ENCODE peak calls at places on chromosomes 7 and 10, in five cellular contexts. T is spleen, C is left lung, D is choroid plexus epithelial cell, O is hepatocyte. U is an unnamed sample.

GRCh38 chr7:70069977-70070376 is 471.7 kb downstream of the AUTS2 start:
- DNase-seq in T (no peak), C (no peak), D (no peak), O (no peak), U (no peak)

GRCh38 chr7:7274782-7275181 is 92.4 kb downstream of the C1GALT1 start:
- DNase-seq in T (no peak), C (no peak), D (peak), O (no peak), U (no peak)

GRCh38 chr7:80517177-80517804 is 5.4 kb upstream of the GNAT3 start:
- DNase-seq in T (no peak), C (no peak), D (no peak), O (no peak), U (no peak)

GRCh38 chr10:106083572-106083971 is 1080.9 kb downstream of the SORCS1 start:
- DNase-seq in T (no peak), C (no peak), D (no peak), O (no peak), U (no peak)

GRCh38 chr7:140155428-140155827 is 21.4 kb downstream of the KDM7A start:
- DNase-seq in T (no peak), C (no peak), D (no peak), O (no peak), U (no peak)

GRCh38 chr7:116530107-116530820 is 5.4 kb downstream of the CAV1 start:
- DNase-seq in T (no peak), C (no peak), D (no peak), O (no peak), U (no peak)

GRCh38 chr7:44995555-44996493 is 4.2 kb upstream of the CCM2 start:
- DNase-seq in T (no peak), C (no peak), D (no peak), O (no peak), U (no peak)

GRCh38 chr10:119207713-119208552 is 562 bp downstream of the GRK5 start:
- DNase-seq in T (peak), C (peak), D (peak), O (peak), U (no peak)

GRCh38 chr10:11170993-11171416 is 153.3 kb downstream of the CELF2 start:
- DNase-seq in T (no peak), C (no peak), D (no peak), O (no peak), U (no peak)

GRCh38 chr10:116866987-116867595 is 17.8 kb downstream of the ENO4 start:
- DNase-seq in T (no peak), C (no peak), D (peak), O (no peak), U (no peak)

GRCh38 chr10:113000876-113001598 is 51.0 kb downstream of the TCF7L2 start:
- DNase-seq in T (no peak), C (no peak), D (no peak), O (peak), U (no peak)

GRCh38 chr7:137716061-137716460 is 130.7 kb downstream of the DGKI start:
- DNase-seq in T (no peak), C (no peak), D (no peak), O (no peak), U (no peak)

GRCh38 chr7:112157072-112157471 is 49.1 kb downstream of the DOCK4 start:
- DNase-seq in T (no peak), C (no peak), D (peak), O (no peak), U (no peak)

GRCh38 chr7:11373546-11374142 is 400.0 kb downstream of the PHF14 start:
- DNase-seq in T (no peak), C (no peak), D (peak), O (peak), U (no peak)

GRCh38 chr7:98617051-98617959 is at the start of gene NPTX2:
- DNase-seq in T (no peak), C (peak), D (no peak), O (peak), U (no peak)

GRCh38 chr10:15797346-15797745 is 63.0 kb downstream of the MINDY3 start:
- DNase-seq in T (no peak), C (no peak), D (no peak), O (no peak), U (no peak)

GRCh38 chr7:112398534-112398933 is 51.7 kb upstream of the IFRD1 start:
- DNase-seq in T (no peak), C (no peak), D (peak), O (no peak), U (no peak)

GRCh38 chr10:92847185-92847864 is 995 bp upstream of the EXOC6 start:
- DNase-seq in T (no peak), C (no peak), D (peak), O (no peak), U (no peak)

GRCh38 chr7:30888783-30889182 is 22.9 kb upstream of the AQP1 start:
- DNase-seq in T (no peak), C (peak), D (peak), O (peak), U (peak)

GRCh38 chr10:31932838-31933237 is 4.2 kb upstream of the ARHGAP12 start:
- DNase-seq in T (no peak), C (no peak), D (peak), O (no peak), U (no peak)

GRCh38 chr10:5523796-5524574 is 776 bp upstream of the CALML3 start:
- DNase-seq in T (peak), C (no peak), D (no peak), O (no peak), U (no peak)

GRCh38 chr10:13224210-13224995 is 9.8 kb downstream of the UCMA start:
- DNase-seq in T (peak), C (no peak), D (no peak), O (no peak), U (no peak)

GRCh38 chr10:68668972-68669371 is 52.1 kb upstream of the CCAR1 start:
- DNase-seq in T (no peak), C (no peak), D (no peak), O (no peak), U (no peak)

GRCh38 chr10:79335094-79335469 is 12.2 kb upstream of the PPIF start:
- DNase-seq in T (no peak), C (no peak), D (no peak), O (no peak), U (no peak)

GRCh38 chr10:12264204-12264908 is 68.4 kb downstream of the CDC123 start:
- DNase-seq in T (peak), C (peak), D (peak), O (peak), U (peak)

GRCh38 chr10:127399635-127400034 is 149.5 kb upstream of the NPS start:
- DNase-seq in T (no peak), C (no peak), D (no peak), O (no peak), U (no peak)

GRCh38 chr10:59131673-59132072 is 44.8 kb upstream of the PHYHIPL start:
- DNase-seq in T (no peak), C (no peak), D (no peak), O (no peak), U (no peak)

GRCh38 chr7:31776616-31777015 is 89.6 kb downstream of the PPP1R17 start:
- DNase-seq in T (no peak), C (no peak), D (peak), O (no peak), U (peak)

GRCh38 chr10:32055478-32056135 is 618 bp downstream of the KIF5B start:
- DNase-seq in T (peak), C (peak), D (peak), O (peak), U (no peak)

GRCh38 chr7:23852135-23852534 is 142.1 kb downstream of the STK31 start:
- DNase-seq in T (no peak), C (no peak), D (peak), O (no peak), U (no peak)

GRCh38 chr10:5413012-5413938 is 918 bp downstream of the NET1 start:
- DNase-seq in T (no peak), C (no peak), D (peak), O (peak), U (no peak)

GRCh38 chr10:58952162-58952561 is 224.3 kb upstream of the PHYHIPL start:
- DNase-seq in T (no peak), C (no peak), D (no peak), O (peak), U (peak)

GRCh38 chr7:144391823-144392255 is 11.7 kb downstream of the NOBOX start:
- DNase-seq in T (no peak), C (no peak), D (peak), O (peak), U (peak)

GRCh38 chr7:120021085-120021484 is 251.9 kb upstream of the KCND2 start:
- DNase-seq in T (no peak), C (no peak), D (peak), O (no peak), U (no peak)

GRCh38 chr7:129969881-129970446 is 17.2 kb upstream of the UBE2H start:
- DNase-seq in T (peak), C (no peak), D (peak), O (peak), U (peak)

GRCh38 chr10:128052696-128053095 is 73.5 kb downstream of the MKI67 start:
- DNase-seq in T (peak), C (no peak), D (no peak), O (no peak), U (no peak)

DNA sequence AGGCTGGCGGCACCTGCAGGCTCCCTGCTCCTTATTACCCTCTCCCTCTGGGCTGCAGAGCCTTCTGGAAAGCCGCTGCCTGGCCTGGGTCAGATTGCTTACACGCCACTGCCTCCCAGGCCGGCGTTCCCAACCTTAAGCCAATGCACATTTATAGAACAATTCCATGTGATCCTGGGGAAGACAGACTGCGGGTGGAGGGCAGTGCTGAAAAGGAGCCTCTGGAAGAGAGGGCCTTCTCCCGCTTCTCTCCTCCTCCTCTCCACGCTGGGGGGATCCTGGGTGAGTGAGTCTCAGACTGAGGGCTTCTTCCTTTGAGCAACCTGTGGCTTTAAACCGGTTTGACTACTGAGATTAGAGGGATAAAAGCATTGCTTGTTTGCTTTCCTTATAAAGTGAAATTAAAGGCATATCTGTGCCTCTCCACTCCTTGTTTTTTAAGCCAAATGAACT is 5.5 kb downstream of the TACC2 start:
- DNase-seq in T (no peak), C (no peak), D (peak), O (peak), U (no peak)
- TF ChIP-seq CTCF in T (no peak), C (no peak), D (no peak), O (no peak), U (no peak)

GRCh38 chr7:100017875-100018274 is 2.5 kb downstream of the ZKSCAN1 start:
- DNase-seq in T (no peak), C (no peak), D (no peak), O (no peak), U (no peak)
- H3K4me3 ChIP-seq in T (no peak), C (no peak), D (no peak), O (no peak), U (no peak)

DNA sequence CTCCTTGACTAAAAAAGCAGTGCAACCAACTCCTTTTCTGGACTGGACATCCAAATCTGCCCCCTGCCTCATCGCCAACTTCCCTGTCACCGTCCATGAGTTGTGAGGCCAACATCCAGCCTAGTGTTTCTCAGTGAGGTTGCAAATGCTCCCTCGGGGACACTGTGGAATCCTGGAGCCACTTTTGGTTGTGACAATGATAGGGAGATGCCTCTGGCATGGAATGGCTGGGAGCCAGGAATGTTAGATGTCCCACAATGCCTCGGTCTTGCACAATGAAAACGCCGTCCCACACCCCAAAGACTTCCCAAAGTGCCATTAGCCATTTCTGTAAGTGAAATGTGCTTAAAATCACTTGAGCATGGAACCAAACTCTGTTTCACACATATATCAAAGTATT is 105.2 kb downstream of the OSBPL3 start:
- DNase-seq in T (no peak), C (no peak), D (no peak), O (no peak), U (no peak)
- TF ChIP-seq CTCF in T (no peak), C (no peak), D (no peak), O (no peak), U (no peak)

DNA sequence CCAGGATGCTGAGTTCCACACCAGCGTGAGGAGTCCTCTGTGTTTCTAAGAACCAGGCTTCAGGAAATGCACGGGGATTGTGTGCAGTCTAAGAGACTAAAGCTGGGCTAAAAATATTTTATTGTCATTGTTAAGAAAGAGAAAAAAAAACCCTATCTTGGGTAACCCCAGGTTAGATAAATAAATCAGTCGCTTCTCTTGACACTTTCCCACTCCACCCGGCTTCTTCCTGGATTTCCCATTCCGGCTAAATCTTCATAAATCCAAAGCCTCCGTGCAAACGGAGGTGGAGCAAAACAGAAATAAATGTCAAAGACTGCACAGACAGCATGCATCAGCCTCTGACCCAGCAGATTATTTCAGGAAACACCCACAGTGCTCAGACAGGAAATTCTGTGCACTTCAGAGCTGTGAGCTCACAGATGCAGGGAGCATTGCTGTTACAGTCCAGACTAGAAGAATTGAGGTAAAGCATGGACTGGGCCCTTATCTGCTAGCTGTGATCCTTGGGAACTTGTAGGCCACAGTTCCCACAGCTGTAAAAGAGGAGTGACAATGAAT is 44.8 kb upstream of the GRID1 start:
- DNase-seq in T (no peak), C (no peak), D (peak), O (peak), U (peak)
- H3K4me3 ChIP-seq in T (no peak), C (no peak), D (no peak), O (no peak), U (no peak)

GRCh38 chr10:18134509-18134908 is 5.7 kb upstream of the CACNB2 start:
- DNase-seq in T (no peak), C (no peak), D (no peak), O (no peak), U (no peak)
- TF ChIP-seq CTCF in T (no peak), C (no peak), D (no peak), O (no peak), U (no peak)

GRCh38 chr7:1455241-1455939 is 3.9 kb downstream of the MICALL2 start:
- DNase-seq in T (no peak), C (peak), D (no peak), O (peak), U (no peak)

GRCh38 chr7:1455955-1456354 is 3.3 kb downstream of the MICALL2 start:
- DNase-seq in T (no peak), C (no peak), D (no peak), O (no peak), U (no peak)

GRCh38 chr7:1457949-1458675 is 1.2 kb downstream of the MICALL2 start:
- DNase-seq in T (no peak), C (no peak), D (peak), O (no peak), U (no peak)

GRCh38 chr7:1458676-1459511 is at the start of gene MICALL2:
- DNase-seq in T (peak), C (peak), D (peak), O (peak), U (peak)

DNA sequence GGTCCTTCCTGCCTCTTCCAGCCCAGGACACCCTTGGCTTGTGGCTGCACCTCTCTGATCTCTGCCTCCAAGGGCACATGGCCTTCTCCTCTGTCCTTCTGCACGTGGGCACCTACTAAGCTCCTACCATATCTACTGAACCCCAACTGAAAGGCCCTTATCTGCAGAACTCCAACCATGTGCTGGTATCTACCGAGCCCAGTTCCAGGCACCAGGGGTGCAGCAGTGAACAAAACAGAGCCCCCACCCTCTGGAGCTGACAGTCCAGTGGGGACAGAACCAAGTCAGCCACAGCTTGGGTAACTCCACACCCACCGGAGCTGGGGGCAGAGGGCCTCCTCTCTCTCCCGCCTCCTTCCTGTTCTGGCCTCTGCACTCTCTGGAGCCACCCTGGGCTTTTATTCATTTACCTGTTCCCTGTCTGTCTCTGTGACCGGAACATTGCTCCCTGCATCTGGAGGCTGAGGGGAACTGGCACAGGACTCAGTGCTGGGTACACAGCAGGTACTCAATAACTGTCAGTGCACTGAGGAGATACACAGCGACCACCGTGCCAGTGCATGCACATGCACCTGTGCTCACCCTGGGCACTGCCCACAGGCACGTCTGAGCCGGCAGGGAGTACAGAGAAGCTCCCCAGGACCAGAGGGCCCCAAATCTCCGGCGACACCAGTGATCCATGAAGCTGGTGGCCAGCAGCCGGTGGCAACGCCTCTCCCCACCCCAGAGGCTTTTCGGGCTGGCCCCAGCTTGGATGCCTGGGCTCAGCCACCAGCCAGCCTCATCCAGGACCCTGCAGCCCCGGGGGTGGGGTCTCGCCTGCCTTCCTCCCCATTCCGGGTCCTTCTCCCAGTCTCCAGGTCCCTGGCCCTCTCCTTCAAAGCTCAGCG is 2.0 kb downstream of the MICALL2 start:
- DNase-seq in T (no peak), C (no peak), D (no peak), O (no peak), U (no peak)
- H3K4me3 ChIP-seq in T (peak), C (peak), D (peak), O (no peak), U (peak)

GRCh38 chr10:122089343-122090015 is 100.5 kb downstream of the TACC2 start:
- DNase-seq in T (no peak), C (no peak), D (no peak), O (no peak), U (no peak)
- TF ChIP-seq CTCF in T (no peak), C (no peak), D (peak), O (no peak), U (no peak)

GRCh38 chr10:133241501-133242205 is 4.0 kb downstream of the VENTX start:
- DNase-seq in T (no peak), C (no peak), D (no peak), O (no peak), U (no peak)
- H3K4me3 ChIP-seq in T (peak), C (no peak), D (no peak), O (no peak), U (no peak)

GRCh38 chr7:22124906-22125305 is 179.2 kb upstream of the CDCA7L start:
- DNase-seq in T (no peak), C (no peak), D (no peak), O (no peak), U (no peak)
- TF ChIP-seq CTCF in T (no peak), C (no peak), D (no peak), O (no peak), U (no peak)